ENCODE peak calls at places on chromosome 11, in five cellular contexts. G is hippocampal formation, I is T follicular helper cell, Y is Panc1, A is AG04450. B is an unnamed sample.

GRCh38 chr11:69436041-69436982 is 45.2 kb upstream of the LINC01488 start:
- DNase-seq in G (no peak), I (no peak), Y (no peak), A (no peak), B (no peak)

GRCh38 chr11:65439331-65440181 is 17.0 kb downstream of the NEAT1 start:
- DNase-seq in G (no peak), I (no peak), Y (no peak), A (no peak), B (no peak)

GRCh38 chr11:64716471-64717267 is 6.3 kb downstream of the NRXN2 start:
- DNase-seq in G (no peak), I (no peak), Y (no peak), A (no peak), B (no peak)

GRCh38 chr11:79437274-79437980 is 3.4 kb downstream of the TENM4 start:
- DNase-seq in G (peak), I (no peak), Y (no peak), A (no peak), B (no peak)

GRCh38 chr11:2095198-2095520 is 44.0 kb downstream of the IGF2 start:
- DNase-seq in G (no peak), I (no peak), Y (no peak), A (no peak), B (no peak)

GRCh38 chr11:110034816-110035215 is 58.4 kb upstream of the ZC3H12C start:
- DNase-seq in G (no peak), I (no peak), Y (no peak), A (no peak), B (no peak)

GRCh38 chr11:85795712-85796487 is 15.0 kb downstream of the SYTL2 start:
- DNase-seq in G (no peak), I (no peak), Y (no peak), A (no peak), B (no peak)

GRCh38 chr11:28621648-28622215 is 513.5 kb downstream of the METTL15 start:
- DNase-seq in G (peak), I (no peak), Y (no peak), A (no peak), B (no peak)

GRCh38 chr11:46393231-46393616 is 1.6 kb upstream of the CHRM4 start:
- DNase-seq in G (no peak), I (no peak), Y (no peak), A (no peak), B (no peak)

GRCh38 chr11:117511981-117512448 is 184.4 kb downstream of the CEP164 start:
- DNase-seq in G (no peak), I (no peak), Y (no peak), A (no peak), B (no peak)

GRCh38 chr11:9004310-9004945 is 627 bp upstream of the NRIP3 start:
- DNase-seq in G (no peak), I (no peak), Y (no peak), A (no peak), B (peak)

GRCh38 chr11:71086687-71087258 is 165.6 kb downstream of the SHANK2 start:
- DNase-seq in G (no peak), I (no peak), Y (no peak), A (no peak), B (no peak)

GRCh38 chr11:120413480-120413879 is 77.3 kb downstream of the ARHGEF12 start:
- DNase-seq in G (no peak), I (no peak), Y (no peak), A (peak), B (no peak)

GRCh38 chr11:68673291-68673930 is 10.9 kb upstream of the GAL start:
- DNase-seq in G (no peak), I (no peak), Y (no peak), A (no peak), B (no peak)

GRCh38 chr11:124302756-124303155 is 11.0 kb downstream of the OR8D1 start:
- DNase-seq in G (no peak), I (no peak), Y (no peak), A (no peak), B (no peak)

GRCh38 chr11:130653838-130654601 is 205.6 kb downstream of the ADAMTS15 start:
- DNase-seq in G (peak), I (no peak), Y (no peak), A (no peak), B (no peak)

GRCh38 chr11:124943731-124944130 is 7.9 kb upstream of the HEPACAM start:
- DNase-seq in G (no peak), I (no peak), Y (no peak), A (no peak), B (no peak)

GRCh38 chr11:110168404-110168803 is 75.2 kb downstream of the ZC3H12C start:
- DNase-seq in G (no peak), I (no peak), Y (no peak), A (no peak), B (no peak)

GRCh38 chr11:69425444-69425843 is 56.0 kb upstream of the LINC01488 start:
- DNase-seq in G (no peak), I (no peak), Y (no peak), A (no peak), B (no peak)

GRCh38 chr11:32531528-32531927 is 52.1 kb upstream of the EIF3M start:
- DNase-seq in G (no peak), I (no peak), Y (no peak), A (no peak), B (no peak)

GRCh38 chr11:113481672-113482071 is 6.5 kb upstream of the DRD2 start:
- DNase-seq in G (no peak), I (no peak), Y (no peak), A (no peak), B (no peak)

GRCh38 chr11:3781423-3781822 is 15.9 kb downstream of the NUP98 start:
- DNase-seq in G (no peak), I (no peak), Y (no peak), A (no peak), B (no peak)

GRCh38 chr11:86923993-86924766 is 31.0 kb downstream of the FZD4 start:
- DNase-seq in G (no peak), I (no peak), Y (no peak), A (no peak), B (no peak)

GRCh38 chr11:119567667-119568582 is 145.0 kb upstream of the THY1 start:
- DNase-seq in G (peak), I (no peak), Y (no peak), A (peak), B (no peak)

GRCh38 chr11:3200388-3201111 is 18.1 kb downstream of the MRGPRG start:
- DNase-seq in G (no peak), I (no peak), Y (no peak), A (no peak), B (no peak)